ENCODE peak calls at places on chromosomes 6 and 20, in four cellular contexts. E is HepG2, N is K562, J is GM12878. D is an unnamed sample.

GRCh38 chr6:53179961-53180651 is 31.5 kb upstream of the GCM1 start:
- DNase-seq in J (no peak), E (no peak), N (no peak), D (no peak)

GRCh38 chr20:44020406-44021148 is 105.9 kb downstream of the TOX2 start:
- DNase-seq in E (no peak), N (no peak), J (no peak), D (peak)

GRCh38 chr6:55443238-55444134 is 116.2 kb downstream of the GFRAL start:
- DNase-seq in J (no peak), N (no peak), E (no peak), D (no peak)

GRCh38 chr20:6104493-6105188 is 18.2 kb downstream of the FERMT1 start:
- DNase-seq in J (no peak), N (no peak), E (no peak), D (no peak)

GRCh38 chr6:101276066-101276465 is 117.4 kb upstream of the GRIK2 start:
- DNase-seq in E (no peak), N (no peak), J (no peak), D (no peak)

GRCh38 chr6:10391799-10392198 is 23.1 kb downstream of the TFAP2A start:
- DNase-seq in E (no peak), J (no peak), N (no peak), D (no peak)

GRCh38 chr6:124223596-124223995 is 419.9 kb downstream of the NKAIN2 start:
- DNase-seq in E (no peak), J (no peak), N (no peak), D (no peak)

GRCh38 chr6:158324136-158324535 is 11.9 kb downstream of the TULP4 start:
- DNase-seq in J (no peak), N (no peak), E (no peak), D (no peak)

GRCh38 chr6:158158123-158158522 is 9.9 kb downstream of the SERAC1 start:
- DNase-seq in J (no peak), E (no peak), N (no peak), D (no peak)

GRCh38 chr6:117414770-117415169 is 11.0 kb downstream of the ROS1 start:
- DNase-seq in E (peak), J (no peak), N (no peak), D (no peak)

GRCh38 chr6:161134550-161135298 is 139.1 kb downstream of the AGPAT4 start:
- DNase-seq in N (no peak), E (no peak), J (no peak), D (no peak)

GRCh38 chr6:20447581-20448132 is 46.0 kb downstream of the E2F3 start:
- DNase-seq in J (no peak), N (no peak), E (no peak), D (no peak)

GRCh38 chr20:3812975-3813599 is 7.3 kb upstream of the AP5S1 start:
- DNase-seq in J (no peak), E (no peak), N (no peak), D (no peak)

GRCh38 chr20:46177768-46178167 is 59.7 kb downstream of the CD40 start:
- DNase-seq in J (no peak), N (no peak), E (no peak), D (no peak)

GRCh38 chr20:32282461-32282860 is 5.0 kb downstream of the KIF3B start:
- DNase-seq in E (no peak), J (no peak), N (no peak), D (no peak)

GRCh38 chr6:122620902-122621301 is 10.7 kb downstream of the PKIB start:
- DNase-seq in E (peak), J (no peak), N (no peak), D (no peak)

GRCh38 chr6:162387723-162388382 is 339.7 kb downstream of the PRKN start:
- DNase-seq in N (no peak), E (no peak), J (no peak), D (no peak)

GRCh38 chr6:162388383-162388777 is 339.2 kb downstream of the PRKN start:
- DNase-seq in J (no peak), E (no peak), N (no peak), D (no peak)

GRCh38 chr6:162389353-162390085 is 338.0 kb downstream of the PRKN start:
- DNase-seq in E (no peak), J (no peak), N (no peak), D (no peak)

DNA sequence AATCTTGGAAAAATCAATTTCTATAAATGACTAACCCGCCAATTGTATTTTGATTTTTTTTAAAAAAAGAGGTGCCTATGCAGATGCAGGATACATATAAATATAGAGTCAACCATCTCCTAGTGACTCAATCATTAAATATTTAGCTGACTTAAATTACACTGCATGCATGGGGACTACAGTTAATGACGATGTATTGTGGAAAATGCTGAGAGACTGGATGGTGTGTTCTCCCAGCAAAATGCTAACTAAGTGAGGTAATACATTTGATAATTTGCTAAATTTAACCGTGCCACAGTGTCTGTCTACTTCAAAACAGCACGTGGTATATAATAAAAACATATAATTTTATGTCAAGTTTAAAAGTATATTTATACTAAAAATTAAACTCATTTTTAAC is 341.6 kb downstream of the PRKN start:
- DNase-seq in N (no peak), J (no peak), E (no peak), D (no peak)
- TF ChIP-seq CREM in N (no peak), J (no peak), E (no peak), D (no peak)

DNA sequence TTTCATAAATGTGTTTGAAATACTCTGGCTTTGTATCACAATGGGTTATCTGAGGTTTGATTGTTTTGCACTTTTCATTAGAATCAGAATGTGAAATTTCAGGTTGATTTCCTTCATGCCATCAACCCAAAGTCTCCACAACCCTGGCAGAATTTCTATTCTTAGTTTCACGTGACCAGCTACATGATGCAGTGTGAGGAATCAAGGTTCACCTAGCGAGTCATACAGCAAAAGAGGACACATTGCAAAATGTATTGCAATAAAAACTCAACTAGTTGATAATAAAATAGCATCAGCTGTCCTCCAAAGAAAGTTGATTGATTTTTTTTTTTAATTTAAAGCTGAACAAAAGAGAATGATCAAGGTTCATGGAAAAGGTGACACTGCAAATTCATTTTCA is 2.2 kb downstream of the HAO1 start:
- DNase-seq in E (no peak), N (no peak), J (no peak), D (no peak)
- TF ChIP-seq CREM in E (no peak), N (no peak), J (no peak), D (no peak)

DNA sequence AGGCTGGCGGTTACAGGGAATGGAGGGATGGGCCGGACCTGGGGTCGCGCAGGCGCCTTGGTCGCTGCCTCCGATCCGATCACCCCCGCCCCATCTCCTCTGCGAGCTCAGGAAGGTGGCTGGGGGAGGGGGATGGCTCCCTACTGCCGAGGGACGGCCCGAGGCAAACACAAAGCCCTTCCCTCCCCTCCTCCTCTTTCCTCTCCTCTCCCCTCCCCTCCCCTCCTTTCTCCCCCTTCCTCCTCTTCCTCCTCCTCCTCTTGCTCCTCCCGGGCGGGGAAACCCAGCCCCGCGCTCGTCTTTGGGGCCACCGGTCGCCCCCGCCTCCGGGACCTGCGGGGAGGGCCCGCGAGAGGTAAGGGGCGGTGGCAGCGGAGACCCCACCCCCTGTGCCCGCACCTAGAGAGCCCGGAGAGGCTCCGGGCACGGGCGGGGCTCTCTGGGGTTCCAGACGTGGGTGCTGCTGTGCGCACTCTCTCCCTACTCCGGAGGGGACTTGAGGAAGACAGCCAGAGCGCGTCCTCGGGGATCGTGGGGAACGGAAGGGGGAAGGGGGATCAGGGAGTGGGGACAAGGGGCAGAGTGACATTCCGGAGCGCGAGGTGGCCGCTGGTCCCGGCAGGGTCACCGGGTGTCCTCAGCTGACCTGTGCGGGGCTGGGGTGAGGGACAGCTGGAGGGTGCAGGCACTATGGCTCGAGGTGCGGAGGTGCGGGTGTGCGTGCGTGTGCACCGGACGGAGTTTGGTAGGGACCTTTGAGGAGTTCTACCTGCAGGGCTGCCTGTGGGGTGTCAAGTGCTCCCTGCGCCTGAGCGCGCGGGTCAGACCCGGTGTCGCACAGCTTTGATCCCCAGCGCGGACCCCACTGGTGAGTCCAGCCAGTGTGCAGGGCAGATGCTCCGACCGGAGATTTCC is at the start of gene RIN2:
- DNase-seq in J (no peak), N (no peak), E (peak), D (peak)
- TF ChIP-seq CREM in J (no peak), N (no peak), E (no peak), D (no peak)

GRCh38 chr6:169543704-169544103 is 158.1 kb downstream of the WDR27 start:
- DNase-seq in E (no peak), N (no peak), J (no peak), D (no peak)

GRCh38 chr6:169533656-169534421 is 168.0 kb downstream of the WDR27 start:
- DNase-seq in J (no peak), N (no peak), E (no peak), D (no peak)

GRCh38 chr6:169536446-169537170 is 165.2 kb downstream of the WDR27 start:
- DNase-seq in E (peak), N (no peak), J (no peak), D (no peak)

GRCh38 chr6:169542491-169542890 is 159.3 kb downstream of the WDR27 start:
- DNase-seq in E (no peak), J (no peak), N (no peak), D (no peak)

DNA sequence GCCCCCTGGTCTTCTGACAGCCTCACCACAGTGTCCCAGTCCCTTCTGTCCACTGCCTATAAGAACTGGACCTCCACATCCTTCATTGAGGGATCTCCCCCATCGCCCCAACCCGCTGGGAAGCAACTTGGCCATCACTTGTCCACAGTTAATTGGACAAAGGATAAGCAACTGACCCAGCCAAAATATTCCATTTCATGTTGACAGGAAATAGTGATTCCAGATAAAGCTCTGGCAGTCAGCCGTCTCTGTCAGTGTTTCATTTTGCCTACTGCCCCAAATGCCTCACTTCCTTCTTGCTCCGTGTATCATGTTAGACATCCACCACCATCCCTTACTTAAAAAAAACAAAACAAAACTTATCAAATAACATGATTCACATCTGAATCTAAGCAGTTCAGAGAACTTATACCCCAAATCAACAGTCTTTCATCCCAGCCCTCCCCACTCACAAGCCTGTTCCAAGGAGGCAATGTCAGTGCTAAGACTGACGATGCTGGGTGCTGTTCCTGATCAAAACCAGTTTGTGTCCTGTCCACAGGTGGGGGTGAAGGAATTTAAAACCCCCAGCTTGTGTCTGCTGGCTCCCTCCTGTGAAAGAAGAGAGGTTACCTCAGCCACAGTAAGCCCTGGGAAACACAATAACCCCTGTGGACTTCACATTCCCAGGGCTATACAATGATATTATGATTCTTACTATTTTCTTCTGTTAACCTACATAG is 162.5 kb downstream of the WDR27 start:
- DNase-seq in N (no peak), J (no peak), E (no peak), D (no peak)
- TF ChIP-seq CREM in N (no peak), J (no peak), E (no peak), D (no peak)

GRCh38 chr6:129281173-129281796 is 398.3 kb downstream of the LAMA2 start:
- DNase-seq in N (no peak), E (no peak), J (no peak), D (no peak)

GRCh38 chr6:129284225-129284624 is 401.3 kb downstream of the LAMA2 start:
- DNase-seq in N (no peak), J (no peak), E (no peak), D (no peak)

GRCh38 chr6:129279343-129280104 is 396.6 kb downstream of the LAMA2 start:
- DNase-seq in J (no peak), E (no peak), N (no peak), D (no peak)

GRCh38 chr6:129282053-129282452 is 399.1 kb downstream of the LAMA2 start:
- DNase-seq in J (no peak), N (no peak), E (no peak), D (no peak)

DNA sequence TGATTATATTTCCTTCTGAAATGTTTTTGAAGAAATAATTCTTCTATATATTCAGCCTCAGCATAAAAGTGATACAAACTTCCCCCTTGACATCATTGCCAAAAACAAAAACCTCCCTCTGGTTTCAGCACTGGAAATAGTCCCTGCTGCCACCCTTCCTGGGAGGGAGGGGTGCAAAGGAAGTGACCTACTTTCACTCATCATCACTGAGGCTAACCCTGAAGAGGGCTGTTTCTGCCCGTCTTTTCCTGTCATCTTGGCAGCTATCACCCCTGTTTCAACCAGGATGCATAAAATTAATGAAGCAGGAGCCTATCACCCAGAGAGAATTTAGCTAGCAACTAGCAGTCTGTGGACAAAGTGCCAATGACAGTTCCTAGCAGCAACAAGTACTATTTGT is 397.8 kb downstream of the LAMA2 start:
- DNase-seq in J (no peak), E (no peak), N (no peak), D (no peak)
- TF ChIP-seq CREM in J (no peak), E (no peak), N (no peak), D (no peak)

DNA sequence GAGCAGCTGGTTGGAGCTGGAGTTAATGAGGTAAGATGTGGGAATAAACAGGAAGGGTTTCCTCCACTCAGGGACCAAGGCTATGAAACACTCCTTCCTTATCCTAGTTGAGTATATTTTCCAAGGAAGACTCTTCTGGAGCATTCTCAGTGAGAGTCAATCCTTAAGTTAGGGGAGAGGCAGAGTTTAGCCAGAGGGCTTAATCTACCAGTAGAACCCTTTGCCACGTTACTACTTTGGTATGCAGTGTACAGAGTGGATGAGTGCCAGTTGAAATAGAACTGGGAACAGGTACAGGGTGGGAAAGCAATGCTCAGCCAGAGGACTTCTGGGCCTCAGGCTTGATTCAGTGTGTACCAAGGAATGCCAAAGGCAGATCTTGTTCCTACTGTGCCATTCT is 114.3 kb downstream of the UBE3D start:
- DNase-seq in J (no peak), E (no peak), N (no peak), D (no peak)
- TF ChIP-seq CREM in J (no peak), E (no peak), N (no peak), D (no peak)

DNA sequence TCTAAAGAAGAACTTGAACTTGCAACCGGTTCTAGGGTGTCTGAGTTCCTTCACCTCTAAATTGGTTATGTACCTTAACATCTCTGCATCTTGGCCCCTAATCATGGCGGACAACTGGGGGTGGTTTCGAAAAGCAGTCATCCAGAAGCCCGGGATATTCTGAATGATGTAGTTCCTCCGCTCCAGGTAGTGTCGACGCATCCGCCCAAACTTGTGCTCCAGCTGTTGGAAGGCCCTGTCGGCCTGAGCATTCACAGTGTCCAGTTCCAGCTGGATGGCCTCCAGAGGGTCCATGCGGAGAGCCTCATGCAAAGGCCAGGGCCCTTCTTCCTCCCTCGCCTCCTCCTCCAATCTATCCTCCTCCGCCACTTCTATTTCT is 888 bp downstream of the TSPYL1 start:
- DNase-seq in J (no peak), N (no peak), E (peak), D (no peak)
- TF ChIP-seq CREM in J (no peak), N (no peak), E (no peak), D (no peak)

DNA sequence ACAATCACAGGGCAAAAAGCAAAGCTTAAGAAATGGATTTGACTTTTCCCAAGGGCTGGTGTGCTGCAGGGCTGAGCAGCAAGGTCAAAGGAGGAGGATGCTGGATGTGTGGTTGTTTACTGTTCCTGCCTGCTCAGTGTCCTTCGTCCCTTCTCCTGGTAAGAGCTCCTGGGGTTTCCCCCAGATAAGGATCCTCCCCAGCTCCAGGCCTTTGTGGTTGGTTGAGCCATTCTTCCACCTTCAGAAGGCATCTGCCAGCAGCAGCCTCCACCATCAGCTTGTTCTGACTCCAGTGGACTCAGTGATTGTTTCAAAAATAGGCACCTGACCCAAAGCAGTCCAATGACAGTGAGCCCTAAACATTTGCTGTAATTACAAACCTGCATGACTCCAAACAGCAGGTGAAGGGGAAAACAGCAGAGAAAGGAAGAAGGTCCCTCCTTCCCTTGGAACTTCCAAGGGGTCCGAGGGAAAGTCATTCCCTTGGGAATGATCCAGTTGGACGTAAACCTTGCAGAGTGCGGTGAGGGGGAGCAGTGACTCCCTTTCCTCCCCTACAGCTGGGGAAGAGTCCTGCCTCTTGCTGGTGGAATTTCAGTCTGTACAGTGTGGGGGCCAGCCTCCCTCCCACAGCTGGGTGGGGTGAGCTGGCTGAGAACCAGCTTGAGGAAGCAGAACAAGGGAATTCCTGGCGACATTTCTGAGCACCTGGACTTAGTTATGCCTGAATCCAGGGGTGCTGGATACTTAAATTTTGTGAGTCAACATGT is 152.3 kb downstream of the ANKRD60 start:
- DNase-seq in J (no peak), N (no peak), E (no peak), D (no peak)
- TF ChIP-seq CREM in J (no peak), N (no peak), E (no peak), D (no peak)

GRCh38 chr6:166556871-166557322 is 29.6 kb downstream of the RAMACL start:
- DNase-seq in E (no peak), J (no peak), N (no peak), D (no peak)
- TF ChIP-seq CREM in E (no peak), J (no peak), N (no peak), D (no peak)

GRCh38 chr6:112979830-112980229 is 632.7 kb downstream of the RFPL4B start:
- DNase-seq in J (no peak), E (no peak), N (no peak), D (no peak)

GRCh38 chr6:112983741-112984221 is 636.7 kb downstream of the RFPL4B start:
- DNase-seq in E (no peak), N (no peak), J (no peak), D (no peak)

GRCh38 chr6:112984899-112985298 is 637.8 kb downstream of the RFPL4B start:
- DNase-seq in J (no peak), E (no peak), N (no peak), D (no peak)

GRCh38 chr6:112986270-112986669 is 639.1 kb downstream of the RFPL4B start:
- DNase-seq in J (no peak), N (no peak), E (no peak), D (no peak)

GRCh38 chr6:112980676-112981075 is 633.5 kb downstream of the RFPL4B start:
- DNase-seq in J (no peak), E (no peak), N (no peak), D (no peak)
- TF ChIP-seq CREM in J (no peak), E (no peak), N (no peak), D (no peak)

D was measured in WTC11.